ENCODE peak calls at places on chromosomes 3 and 15, in five cellular contexts. E is colonic mucosa, K is body of pancreas, H is left ventricle myocardium inferior, Q is A673. F is an unnamed sample. For H3K4me1 and H3K36me3, the result is how much of the 10 kb centered on the place peaks cover.

GRCh38 chr3:69081583-69082262 is 1.6 kb upstream of the UBA3 start:
- DNase-seq in E (no peak), K (no peak), H (no peak), Q (peak), F (peak)

GRCh38 chr3:69462826-69463100 is 76.9 kb upstream of the FRMD4B start:
- DNase-seq in E (no peak), K (no peak), H (no peak), Q (no peak), F (no peak)

GRCh38 chr3:196080997-196081833 is 675 bp downstream of the TFRC start:
- DNase-seq in E (peak), K (peak), H (peak), Q (peak), F (peak)

GRCh38 chr15:81356252-81356651 is 17.8 kb downstream of the TMC3 start:
- DNase-seq in E (no peak), K (no peak), H (no peak), Q (no peak), F (no peak)

GRCh38 chr3:140953028-140953960 is 11.7 kb downstream of the SLC25A36 start:
- DNase-seq in E (no peak), K (no peak), H (no peak), Q (peak), F (no peak)

GRCh38 chr15:67019886-67020520 is 45.4 kb upstream of the SMAD3 start:
- DNase-seq in E (no peak), K (no peak), H (no peak), Q (no peak), F (no peak)

GRCh38 chr3:80553211-80553610 is 785.4 kb upstream of the ROBO1 start:
- DNase-seq in E (no peak), K (no peak), H (no peak), Q (no peak), F (no peak)

GRCh38 chr3:150412599-150413069 is 4.5 kb downstream of the TSC22D2 start:
- DNase-seq in E (no peak), K (no peak), H (no peak), Q (no peak), F (no peak)

GRCh38 chr15:68421798-68422402 is 10.1 kb downstream of the ITGA11 start:
- DNase-seq in E (no peak), K (no peak), H (no peak), Q (no peak), F (no peak)

GRCh38 chr3:89851974-89852621 is 744.7 kb downstream of the EPHA3 start:
- DNase-seq in E (peak), K (peak), H (no peak), Q (peak), F (peak)

GRCh38 chr3:177836671-177837070 is 639.4 kb upstream of the TBL1XR1 start:
- DNase-seq in E (no peak), K (no peak), H (no peak), Q (peak), F (no peak)

GRCh38 chr15:80982839-80983238 is 6.8 kb downstream of the MESD start:
- DNase-seq in E (no peak), K (no peak), H (no peak), Q (no peak), F (no peak)

GRCh38 chr15:91926871-91927270 is 73.4 kb downstream of the SLCO3A1 start:
- DNase-seq in E (no peak), K (no peak), H (no peak), Q (peak), F (no peak)

GRCh38 chr15:42053010-42053409 is 32.2 kb upstream of the PLA2G4E start:
- DNase-seq in E (peak), K (peak), H (no peak), Q (no peak), F (no peak)

GRCh38 chr15:68874788-68875187 is 54.1 kb upstream of the ANP32A start:
- DNase-seq in E (no peak), K (no peak), H (no peak), Q (no peak), F (no peak)

GRCh38 chr3:113534365-113534764 is 2.0 kb downstream of the SIDT1 start:
- DNase-seq in E (no peak), K (no peak), H (no peak), Q (no peak), F (no peak)
- H3K4me3 ChIP-seq in E (peak), K (no peak), H (no peak), Q (no peak), F (no peak)

DNA sequence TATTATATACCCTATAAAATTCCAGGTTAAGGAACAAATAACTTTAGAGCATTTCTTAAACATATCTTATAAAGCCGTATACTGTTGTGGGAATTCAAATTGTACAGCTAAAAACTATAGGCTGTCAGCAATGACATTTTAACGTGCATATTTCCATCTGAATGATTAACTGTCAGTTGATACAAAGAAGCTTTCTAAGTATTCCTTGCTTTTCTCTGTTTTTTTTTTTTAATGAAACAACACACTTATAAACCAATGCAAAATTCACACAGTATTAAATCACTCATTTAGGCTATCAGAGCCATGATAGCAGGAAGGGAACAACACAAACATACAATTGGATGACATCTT is 61.9 kb downstream of the CTDSPL start:
- DNase-seq in E (no peak), K (no peak), H (no peak), Q (no peak), F (no peak)
- H3K4me1 ChIP-seq in E (under half), K (under half), H (half or more), Q (under half), F (under half)

GRCh38 chr15:99673118-99673517 is 60.1 kb downstream of the LYSMD4 start:
- DNase-seq in E (no peak), K (no peak), H (no peak), Q (no peak), F (no peak)
- H3K36me3 ChIP-seq in E (under half), K (under half), H (half or more), Q (under half), F (under half)

DNA sequence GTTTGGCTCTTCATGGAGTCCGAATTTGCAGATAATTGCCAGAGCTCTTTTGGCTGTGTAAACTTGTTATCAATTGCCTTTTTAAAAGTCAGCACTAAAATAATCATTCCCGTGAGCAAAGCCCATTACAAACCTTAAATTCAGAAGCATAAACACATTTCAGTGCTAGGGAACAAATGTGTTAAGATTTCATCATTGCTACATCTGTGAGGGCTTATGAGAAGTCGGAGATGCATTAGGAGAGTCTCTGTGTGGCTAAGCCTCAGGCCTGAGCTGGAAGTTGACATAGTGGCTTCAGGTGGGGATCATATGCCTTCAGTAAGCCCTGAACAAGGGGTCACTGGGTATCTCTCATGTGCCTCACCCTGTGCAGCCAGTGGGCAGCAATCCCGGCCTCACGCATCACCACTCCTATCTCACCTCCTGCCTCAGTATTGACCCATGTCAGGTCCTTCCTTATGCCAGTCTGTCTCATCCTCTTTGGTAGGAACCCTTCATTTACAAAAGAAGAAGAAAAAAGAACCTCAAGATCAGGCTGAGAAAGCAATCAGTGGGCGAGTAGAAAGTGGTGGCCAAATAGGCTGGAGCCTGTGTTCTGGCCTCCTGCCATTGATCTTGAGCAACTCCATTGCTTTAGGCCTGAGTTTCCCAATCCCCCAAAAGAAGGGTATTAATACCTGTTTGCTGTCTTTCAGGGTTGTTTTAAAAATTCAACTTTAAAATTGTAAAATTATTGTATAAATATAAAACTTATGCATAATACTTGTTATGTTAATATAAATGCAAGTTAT is 233.5 kb downstream of the IL20RB start:
- DNase-seq in E (no peak), K (peak), H (peak), Q (no peak), F (no peak)
- H3K4me3 ChIP-seq in E (no peak), K (no peak), H (no peak), Q (no peak), F (no peak)

GRCh38 chr3:48232232-48232631 is 8.7 kb upstream of the ZNF589 start:
- DNase-seq in E (no peak), K (peak), H (no peak), Q (no peak), F (no peak)
- H3K4me1 ChIP-seq in E (under half), K (under half), H (under half), Q (under half), F (under half)

GRCh38 chr15:56991017-56991416 is 72.6 kb downstream of the TCF12 start:
- DNase-seq in E (no peak), K (no peak), H (no peak), Q (no peak), F (no peak)

GRCh38 chr15:56996746-56997470 is 78.5 kb downstream of the TCF12 start:
- DNase-seq in E (no peak), K (no peak), H (no peak), Q (no peak), F (no peak)

GRCh38 chr15:56989411-56989924 is 71.0 kb downstream of the TCF12 start:
- DNase-seq in E (no peak), K (no peak), H (no peak), Q (no peak), F (no peak)

GRCh38 chr15:56996093-56996492 is 77.6 kb downstream of the TCF12 start:
- DNase-seq in E (no peak), K (no peak), H (no peak), Q (no peak), F (no peak)

GRCh38 chr15:56994280-56994679 is 75.8 kb downstream of the TCF12 start:
- DNase-seq in E (no peak), K (no peak), H (no peak), Q (no peak), F (no peak)
- H3K36me3 ChIP-seq in E (under half), K (under half), H (under half), Q (under half), F (under half)

DNA sequence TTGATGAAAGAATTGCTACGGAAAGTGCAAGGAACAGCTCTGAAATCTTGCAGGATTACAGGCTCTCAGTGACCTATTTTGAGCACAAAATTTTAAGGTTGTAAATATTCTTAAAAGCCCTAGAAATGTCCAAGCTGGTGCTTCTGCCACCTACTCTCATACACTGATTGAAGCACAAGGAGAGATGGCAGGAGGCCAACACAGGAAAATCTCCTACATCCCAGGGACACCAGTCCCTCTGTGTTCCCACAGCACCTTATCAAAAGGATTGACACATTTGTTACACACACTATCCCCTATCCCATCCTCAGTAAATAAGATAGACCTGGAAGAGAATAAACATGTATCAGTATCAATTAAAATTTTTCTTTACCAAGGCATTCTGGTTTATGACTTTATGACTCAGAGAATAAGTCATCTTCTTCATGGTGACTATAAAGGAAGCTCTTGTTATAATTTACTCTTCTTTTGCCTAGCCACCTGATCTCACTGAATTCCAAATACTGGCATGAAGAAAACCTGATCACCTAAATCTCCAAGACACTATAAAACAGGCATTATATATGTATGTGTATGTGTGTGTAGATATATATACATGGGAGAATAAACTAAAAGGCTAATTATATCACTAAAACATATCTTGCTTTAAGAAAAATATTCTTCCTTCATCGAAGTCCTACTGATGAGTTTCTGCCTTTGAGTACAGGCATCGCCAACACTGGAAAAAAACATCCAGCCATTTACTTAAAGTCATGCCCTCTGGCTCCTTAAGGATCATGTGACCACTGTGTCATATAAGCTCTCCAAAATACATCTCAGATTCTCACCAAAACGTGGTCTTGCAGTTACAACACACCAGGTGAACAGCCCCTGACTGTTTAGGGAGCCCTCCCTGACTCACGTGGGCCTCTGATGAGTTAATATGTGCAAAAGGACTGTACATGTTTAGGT is 208.1 kb upstream of the NR2F2 start:
- DNase-seq in E (no peak), K (peak), H (no peak), Q (no peak), F (no peak)
- H3K4me3 ChIP-seq in E (no peak), K (no peak), H (no peak), Q (no peak), F (no peak)